ENCODE peak calls at places on chromosomes 16 and 17, in nine cellular contexts. One of them, this sample, is unnamed.
A peak's percentile ranks its signal among the peaks of the same experiment; 100 is the strongest.

GRCh38 chr16:72894291-72895151 is 153.4 kb downstream of the ZFHX3 start:
- DNase-seq in D341Med: no peak
- DNase-seq in NCI-H524 treated with DMSO at 0.1 percent for 48 hours: no peak
- DNase-seq in NT2/D1: no peak
- DNase-seq in activated T-helper 9 cell treated with anti-CD3 and anti-CD28 coated beads, Interleukin-2, amount 50 U/mL, for 16 hours: no peak
- DNase-seq in PC-9: no peak
- DNase-seq in A172: no peak
- DNase-seq in psoas muscle: no peak
- DNase-seq in prostate gland: no peak
- DNase-seq in this sample: no peak

GRCh38 chr16:60064026-60064425 is 1329.9 kb upstream of the GOT2 start:
- DNase-seq in A172: no peak
- DNase-seq in PC-9: no peak
- DNase-seq in NCI-H524 treated with DMSO at 0.1 percent for 48 hours: no peak
- DNase-seq in prostate gland: no peak
- DNase-seq in psoas muscle: no peak
- DNase-seq in activated T-helper 9 cell treated with anti-CD3 and anti-CD28 coated beads, Interleukin-2, amount 50 U/mL, for 16 hours: no peak
- DNase-seq in NT2/D1: no peak
- DNase-seq in D341Med: no peak
- DNase-seq in this sample: no peak

GRCh38 chr16:67326472-67327309 is at the start of the genes KCTD19 and LRRC36:
- DNase-seq in NT2/D1: peak; percentile 85
- DNase-seq in A172: no peak
- DNase-seq in activated T-helper 9 cell treated with anti-CD3 and anti-CD28 coated beads, Interleukin-2, amount 50 U/mL, for 16 hours: peak; percentile 30
- DNase-seq in D341Med: peak; percentile 86
- DNase-seq in NCI-H524 treated with DMSO at 0.1 percent for 48 hours: peak; percentile 52
- DNase-seq in psoas muscle: peak; percentile 78
- DNase-seq in PC-9: no peak
- DNase-seq in prostate gland: peak; percentile 35
- DNase-seq in this sample: peak; percentile 46

GRCh38 chr16:4404247-4404966 is 12.0 kb downstream of the CORO7 start:
- DNase-seq in D341Med: peak; percentile 84
- DNase-seq in NCI-H524 treated with DMSO at 0.1 percent for 48 hours: no peak
- DNase-seq in psoas muscle: peak; percentile 57
- DNase-seq in NT2/D1: peak; percentile 70
- DNase-seq in prostate gland: no peak
- DNase-seq in PC-9: peak; percentile 50
- DNase-seq in A172: no peak
- DNase-seq in activated T-helper 9 cell treated with anti-CD3 and anti-CD28 coated beads, Interleukin-2, amount 50 U/mL, for 16 hours: no peak
- DNase-seq in this sample: no peak

GRCh38 chr16:87874639-87875472 is 5.5 kb upstream of the SLC7A5 start:
- DNase-seq in psoas muscle: no peak
- DNase-seq in PC-9: no peak
- DNase-seq in A172: no peak
- DNase-seq in NT2/D1: peak; percentile 55
- DNase-seq in activated T-helper 9 cell treated with anti-CD3 and anti-CD28 coated beads, Interleukin-2, amount 50 U/mL, for 16 hours: peak; percentile 71
- DNase-seq in D341Med: no peak
- DNase-seq in prostate gland: no peak
- DNase-seq in NCI-H524 treated with DMSO at 0.1 percent for 48 hours: no peak
- DNase-seq in this sample: no peak

GRCh38 chr17:47694018-47694817 is at the start of gene TBKBP1:
- DNase-seq in NCI-H524 treated with DMSO at 0.1 percent for 48 hours: peak; percentile 12
- DNase-seq in A172: no peak
- DNase-seq in D341Med: peak; percentile 94
- DNase-seq in psoas muscle: peak; percentile 79
- DNase-seq in NT2/D1: peak; percentile 70
- DNase-seq in activated T-helper 9 cell treated with anti-CD3 and anti-CD28 coated beads, Interleukin-2, amount 50 U/mL, for 16 hours: peak; percentile 41
- DNase-seq in PC-9: peak; percentile 20
- DNase-seq in prostate gland: no peak
- DNase-seq in this sample: peak; percentile 54

GRCh38 chr16:64910351-64910750 is 211.5 kb downstream of the CDH11 start:
- DNase-seq in NCI-H524 treated with DMSO at 0.1 percent for 48 hours: peak; percentile 27
- DNase-seq in D341Med: peak; percentile 88
- DNase-seq in prostate gland: no peak
- DNase-seq in activated T-helper 9 cell treated with anti-CD3 and anti-CD28 coated beads, Interleukin-2, amount 50 U/mL, for 16 hours: no peak
- DNase-seq in psoas muscle: peak; percentile 64
- DNase-seq in PC-9: no peak
- DNase-seq in A172: peak; percentile 77
- DNase-seq in NT2/D1: no peak
- DNase-seq in this sample: no peak

GRCh38 chr17:20613905-20614304 is 34.4 kb downstream of the CDRT15L2 start:
- DNase-seq in NT2/D1: no peak
- DNase-seq in A172: no peak
- DNase-seq in psoas muscle: no peak
- DNase-seq in NCI-H524 treated with DMSO at 0.1 percent for 48 hours: no peak
- DNase-seq in D341Med: no peak
- DNase-seq in activated T-helper 9 cell treated with anti-CD3 and anti-CD28 coated beads, Interleukin-2, amount 50 U/mL, for 16 hours: no peak
- DNase-seq in prostate gland: no peak
- DNase-seq in PC-9: no peak
- DNase-seq in this sample: no peak

GRCh38 chr17:9363440-9364350 is 211.9 kb downstream of the STX8 start:
- DNase-seq in A172: peak; percentile 53
- DNase-seq in PC-9: no peak
- DNase-seq in NT2/D1: no peak
- DNase-seq in prostate gland: no peak
- DNase-seq in psoas muscle: no peak
- DNase-seq in activated T-helper 9 cell treated with anti-CD3 and anti-CD28 coated beads, Interleukin-2, amount 50 U/mL, for 16 hours: no peak
- DNase-seq in D341Med: no peak
- DNase-seq in NCI-H524 treated with DMSO at 0.1 percent for 48 hours: no peak
- DNase-seq in this sample: no peak

GRCh38 chr16:26111900-26112299 is 420.1 kb downstream of the HS3ST4 start:
- DNase-seq in psoas muscle: no peak
- DNase-seq in activated T-helper 9 cell treated with anti-CD3 and anti-CD28 coated beads, Interleukin-2, amount 50 U/mL, for 16 hours: no peak
- DNase-seq in D341Med: no peak
- DNase-seq in A172: no peak
- DNase-seq in prostate gland: no peak
- DNase-seq in NCI-H524 treated with DMSO at 0.1 percent for 48 hours: no peak
- DNase-seq in PC-9: no peak
- DNase-seq in NT2/D1: peak; percentile 8
- DNase-seq in this sample: no peak

GRCh38 chr16:31322500-31322899 is 32.5 kb upstream of the ITGAX start:
- DNase-seq in psoas muscle: no peak
- DNase-seq in activated T-helper 9 cell treated with anti-CD3 and anti-CD28 coated beads, Interleukin-2, amount 50 U/mL, for 16 hours: no peak
- DNase-seq in NT2/D1: no peak
- DNase-seq in D341Med: no peak
- DNase-seq in A172: no peak
- DNase-seq in PC-9: no peak
- DNase-seq in NCI-H524 treated with DMSO at 0.1 percent for 48 hours: no peak
- DNase-seq in prostate gland: no peak
- DNase-seq in this sample: no peak

GRCh38 chr17:47741793-47742145 is 8.7 kb downstream of the TBX21 start:
- DNase-seq in activated T-helper 9 cell treated with anti-CD3 and anti-CD28 coated beads, Interleukin-2, amount 50 U/mL, for 16 hours: no peak
- DNase-seq in D341Med: no peak
- DNase-seq in NCI-H524 treated with DMSO at 0.1 percent for 48 hours: no peak
- DNase-seq in psoas muscle: no peak
- DNase-seq in PC-9: no peak
- DNase-seq in NT2/D1: no peak
- DNase-seq in prostate gland: no peak
- DNase-seq in A172: no peak
- DNase-seq in this sample: no peak

GRCh38 chr17:13306310-13306962 is 288.6 kb upstream of the ELAC2 start:
- DNase-seq in NCI-H524 treated with DMSO at 0.1 percent for 48 hours: peak; percentile 2
- DNase-seq in D341Med: peak; percentile 30
- DNase-seq in prostate gland: no peak
- DNase-seq in A172: peak; percentile 98
- DNase-seq in activated T-helper 9 cell treated with anti-CD3 and anti-CD28 coated beads, Interleukin-2, amount 50 U/mL, for 16 hours: no peak
- DNase-seq in psoas muscle: no peak
- DNase-seq in PC-9: no peak
- DNase-seq in NT2/D1: peak; percentile 46
- DNase-seq in this sample: no peak

GRCh38 chr17:40664582-40665333 is at the start of gene KRT222:
- DNase-seq in prostate gland: no peak
- DNase-seq in NCI-H524 treated with DMSO at 0.1 percent for 48 hours: no peak
- DNase-seq in A172: no peak
- DNase-seq in psoas muscle: no peak
- DNase-seq in D341Med: no peak
- DNase-seq in PC-9: no peak
- DNase-seq in activated T-helper 9 cell treated with anti-CD3 and anti-CD28 coated beads, Interleukin-2, amount 50 U/mL, for 16 hours: no peak
- DNase-seq in NT2/D1: no peak
- DNase-seq in this sample: no peak

GRCh38 chr16:57306676-57307341 is 22.3 kb upstream of the PLLP start:
- DNase-seq in activated T-helper 9 cell treated with anti-CD3 and anti-CD28 coated beads, Interleukin-2, amount 50 U/mL, for 16 hours: no peak
- DNase-seq in D341Med: no peak
- DNase-seq in prostate gland: no peak
- DNase-seq in NT2/D1: no peak
- DNase-seq in PC-9: no peak
- DNase-seq in NCI-H524 treated with DMSO at 0.1 percent for 48 hours: no peak
- DNase-seq in psoas muscle: no peak
- DNase-seq in A172: no peak
- DNase-seq in this sample: no peak

GRCh38 chr17:46002311-46002972 is 3.4 kb downstream of the STH start:
- DNase-seq in psoas muscle: peak; percentile 71
- DNase-seq in D341Med: peak; percentile 92
- DNase-seq in A172: peak; percentile 62
- DNase-seq in prostate gland: peak; percentile 68
- DNase-seq in NCI-H524 treated with DMSO at 0.1 percent for 48 hours: no peak
- DNase-seq in PC-9: peak; percentile 65
- DNase-seq in activated T-helper 9 cell treated with anti-CD3 and anti-CD28 coated beads, Interleukin-2, amount 50 U/mL, for 16 hours: peak; percentile 55
- DNase-seq in NT2/D1: peak; percentile 60
- DNase-seq in this sample: peak; percentile 73

GRCh38 chr17:55248077-55248476 is 16.7 kb upstream of the HLF start:
- DNase-seq in D341Med: no peak
- DNase-seq in NT2/D1: no peak
- DNase-seq in psoas muscle: no peak
- DNase-seq in A172: no peak
- DNase-seq in prostate gland: no peak
- DNase-seq in PC-9: no peak
- DNase-seq in activated T-helper 9 cell treated with anti-CD3 and anti-CD28 coated beads, Interleukin-2, amount 50 U/mL, for 16 hours: no peak
- DNase-seq in NCI-H524 treated with DMSO at 0.1 percent for 48 hours: no peak
- DNase-seq in this sample: no peak

GRCh38 chr17:48873212-48873611 is 19.4 kb upstream of the ATP5MC1 start:
- DNase-seq in D341Med: no peak
- DNase-seq in A172: no peak
- DNase-seq in activated T-helper 9 cell treated with anti-CD3 and anti-CD28 coated beads, Interleukin-2, amount 50 U/mL, for 16 hours: no peak
- DNase-seq in NCI-H524 treated with DMSO at 0.1 percent for 48 hours: no peak
- DNase-seq in PC-9: no peak
- DNase-seq in prostate gland: no peak
- DNase-seq in psoas muscle: no peak
- DNase-seq in NT2/D1: no peak
- DNase-seq in this sample: no peak

GRCh38 chr17:82848022-82848592 is 8.3 kb upstream of the ZNF750 start:
- DNase-seq in D341Med: no peak
- DNase-seq in A172: no peak
- DNase-seq in NT2/D1: no peak
- DNase-seq in prostate gland: peak; percentile 86
- DNase-seq in psoas muscle: peak; percentile 79
- DNase-seq in NCI-H524 treated with DMSO at 0.1 percent for 48 hours: no peak
- DNase-seq in activated T-helper 9 cell treated with anti-CD3 and anti-CD28 coated beads, Interleukin-2, amount 50 U/mL, for 16 hours: peak; percentile 21
- DNase-seq in PC-9: peak; percentile 77
- DNase-seq in this sample: peak; percentile 43

GRCh38 chr17:65181237-65182061 is 44.3 kb downstream of the RGS9 start:
- DNase-seq in A172: peak; percentile 19
- DNase-seq in NT2/D1: no peak
- DNase-seq in NCI-H524 treated with DMSO at 0.1 percent for 48 hours: no peak
- DNase-seq in psoas muscle: no peak
- DNase-seq in activated T-helper 9 cell treated with anti-CD3 and anti-CD28 coated beads, Interleukin-2, amount 50 U/mL, for 16 hours: peak; percentile 18
- DNase-seq in PC-9: no peak
- DNase-seq in D341Med: no peak
- DNase-seq in prostate gland: no peak
- DNase-seq in this sample: no peak

GRCh38 chr17:47604268-47604927 is 45.3 kb upstream of the KPNB1 start:
- DNase-seq in PC-9: no peak
- DNase-seq in psoas muscle: no peak
- DNase-seq in NCI-H524 treated with DMSO at 0.1 percent for 48 hours: peak; percentile 54
- DNase-seq in prostate gland: no peak
- DNase-seq in A172: no peak
- DNase-seq in NT2/D1: no peak
- DNase-seq in D341Med: peak; percentile 80
- DNase-seq in activated T-helper 9 cell treated with anti-CD3 and anti-CD28 coated beads, Interleukin-2, amount 50 U/mL, for 16 hours: no peak
- DNase-seq in this sample: no peak

GRCh38 chr17:48558731-48559608 is 14.1 kb upstream of the HOXB2 start:
- DNase-seq in D341Med: no peak
- DNase-seq in NT2/D1: no peak
- DNase-seq in A172: no peak
- DNase-seq in PC-9: no peak
- DNase-seq in psoas muscle: no peak
- DNase-seq in NCI-H524 treated with DMSO at 0.1 percent for 48 hours: no peak
- DNase-seq in prostate gland: no peak
- DNase-seq in activated T-helper 9 cell treated with anti-CD3 and anti-CD28 coated beads, Interleukin-2, amount 50 U/mL, for 16 hours: no peak
- DNase-seq in this sample: no peak

This sample was measured in effector memory CD8-positive, alpha-beta T cell.